ENCODE peak calls at places on chromosome 3, in six cellular contexts. J, K, F, N, W and I are unnamed samples. For H3K9me3, the result is how much of the 10 kb centered on the place peaks cover.

GRCh38 chr3:49689046-49689886 is at the start of the genes MST1 and RNF123:
- DNase-seq in J (peak), K (peak), F (peak), N (peak), W (peak), I (peak)

GRCh38 chr3:46397111-46397510 is 9.8 kb downstream of the CCR5AS start:
- DNase-seq in J (no peak), K (no peak), F (no peak), N (no peak), W (no peak), I (no peak)

GRCh38 chr3:156631323-156631722 is 43.1 kb upstream of the TIPARP start:
- DNase-seq in J (no peak), K (no peak), F (no peak), N (no peak), W (no peak), I (no peak)

GRCh38 chr3:12507871-12508281 is 23.6 kb downstream of the TSEN2 start:
- DNase-seq in J (no peak), K (no peak), F (no peak), N (no peak), W (no peak), I (no peak)

GRCh38 chr3:60017631-60018030 is 967.8 kb upstream of the CFAP20DC start:
- DNase-seq in J (no peak), K (no peak), F (no peak), N (no peak), W (no peak), I (no peak)

GRCh38 chr3:105806361-105806760 is 62.5 kb downstream of the CBLB start:
- DNase-seq in J (no peak), K (no peak), F (no peak), N (no peak), W (no peak), I (no peak)

GRCh38 chr3:126554560-126555525 is 3.9 kb downstream of the C3orf22 start:
- DNase-seq in J (peak), K (peak), F (no peak), N (peak), W (no peak), I (peak)

GRCh38 chr3:133301194-133301593 is 98.7 kb upstream of the BFSP2 start:
- DNase-seq in J (no peak), K (no peak), F (no peak), N (no peak), W (no peak), I (no peak)

GRCh38 chr3:124698030-124698770 is 32.1 kb upstream of the UMPS start:
- DNase-seq in J (no peak), K (no peak), F (no peak), N (no peak), W (no peak), I (no peak)

DNA sequence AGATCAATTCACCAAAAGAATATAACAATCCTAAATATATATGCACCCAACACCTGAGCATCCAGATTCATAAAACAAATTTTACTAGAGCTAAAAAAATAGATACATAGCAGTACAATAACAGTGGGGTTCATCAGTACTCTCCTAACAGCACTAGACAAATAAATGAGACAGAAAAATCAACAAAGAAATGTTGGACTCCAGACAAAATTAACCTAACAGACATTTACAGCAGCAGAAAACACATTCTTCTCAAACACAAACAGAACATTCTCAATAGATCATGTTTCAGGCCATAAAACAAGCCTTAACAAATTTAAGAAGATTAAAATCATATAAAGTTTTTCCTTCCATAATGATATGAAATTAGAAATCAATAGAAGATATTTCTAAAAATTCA is 124.8 kb upstream of the NECTIN3 start:
- DNase-seq in J (no peak), K (no peak), F (no peak), N (no peak), W (no peak), I (no peak)
- H3K9me3 ChIP-seq in J (half or more), K (under half), F (under half), N (under half), W (under half), I (under half)

DNA sequence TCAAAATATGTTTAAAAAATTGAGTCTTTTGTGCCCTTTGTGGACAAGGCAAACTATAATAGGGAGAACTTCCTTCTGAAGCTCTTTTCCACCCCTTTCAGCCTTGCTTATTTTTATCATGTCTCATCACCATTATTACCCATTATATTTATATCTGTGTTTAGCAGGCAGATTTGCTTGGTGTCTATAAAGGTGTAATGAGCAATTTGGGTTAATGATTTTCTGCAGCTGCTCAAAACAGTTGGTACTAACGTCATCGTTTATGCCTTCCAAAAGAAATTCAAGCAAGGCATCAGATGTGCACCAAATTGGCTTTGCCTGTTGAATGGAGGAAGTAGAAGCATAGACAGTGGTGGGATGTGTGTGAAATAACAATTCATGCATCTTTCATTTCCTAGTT is 483.7 kb upstream of the SGO1 start:
- DNase-seq in J (no peak), K (no peak), F (no peak), N (no peak), W (no peak), I (no peak)
- H3K9me3 ChIP-seq in J (under half), K (under half), F (under half), N (under half), W (under half), I (under half)

DNA sequence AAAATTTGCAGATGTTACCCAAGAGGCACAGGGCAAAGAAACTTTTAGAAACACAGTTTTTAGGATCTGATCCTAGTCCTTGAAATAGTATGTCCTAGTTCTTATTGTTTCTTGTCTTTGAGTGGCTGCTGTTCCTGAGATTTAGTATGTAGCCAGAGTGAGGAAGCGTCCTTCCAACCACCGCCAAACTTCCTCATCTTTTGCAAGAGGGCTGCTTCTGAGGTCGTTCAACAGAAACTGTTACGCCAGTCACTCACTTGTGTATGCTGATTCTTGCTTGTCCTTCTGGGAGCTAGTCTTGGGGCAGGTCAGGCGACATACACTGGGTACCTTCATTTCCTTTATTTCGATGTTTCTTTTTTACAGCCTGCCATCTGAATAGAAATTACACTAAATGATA is 577.3 kb upstream of the ZNF717 start:
- DNase-seq in J (no peak), K (no peak), F (no peak), N (no peak), W (no peak), I (no peak)
- H3K9me3 ChIP-seq in J (under half), K (under half), F (under half), N (under half), W (under half), I (under half)

GRCh38 chr3:100766069-100766468 is 56.8 kb downstream of the TFG start:
- DNase-seq in J (no peak), K (no peak), F (no peak), N (no peak), W (no peak), I (no peak)
- H3K9me3 ChIP-seq in J (under half), K (under half), F (under half), N (under half), W (under half), I (under half)

DNA sequence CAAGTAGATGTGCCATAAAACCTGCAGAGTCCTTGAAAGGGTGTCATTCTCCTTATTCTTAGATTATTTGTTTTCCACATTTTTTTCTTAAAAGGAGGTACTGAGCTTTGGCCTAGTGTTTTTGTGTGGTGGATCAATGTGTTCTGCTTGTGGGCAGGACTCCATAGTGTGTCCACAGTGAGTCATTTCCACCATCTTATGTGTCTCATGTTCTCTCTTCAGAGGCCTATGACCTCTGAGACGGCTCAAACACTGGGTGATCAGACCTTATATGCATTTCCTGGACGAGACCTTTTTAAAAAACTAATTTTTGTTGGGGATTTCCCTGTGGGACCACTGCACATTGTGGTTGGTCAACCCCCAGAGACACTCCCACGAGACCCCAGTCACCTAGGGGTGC is 93.4 kb downstream of the CHCHD4 start:
- DNase-seq in J (no peak), K (no peak), F (no peak), N (no peak), W (no peak), I (no peak)
- H3K9me3 ChIP-seq in J (under half), K (under half), F (under half), N (under half), W (under half), I (under half)